ENCODE peak calls at places on chromosomes 5 and 9, in five cellular contexts. One of them, this sample, is unnamed.

GRCh38 chr9:27888661-27889295 is 315.5 kb upstream of the C9orf72 start:
- DNase-seq in posterior vena cava: no peak
- DNase-seq in NCI-H345: no peak
- DNase-seq in dermis blood vessel endothelial cell: peak
- DNase-seq in sigmoid colon: no peak
- DNase-seq in this sample: peak

GRCh38 chr9:96009690-96010477 is 134.4 kb downstream of the ERCC6L2 start:
- DNase-seq in posterior vena cava: no peak
- DNase-seq in NCI-H345: no peak
- DNase-seq in sigmoid colon: no peak
- DNase-seq in dermis blood vessel endothelial cell: no peak
- DNase-seq in this sample: no peak

GRCh38 chr9:127113540-127113928 is 8.9 kb downstream of the ANGPTL2 start:
- DNase-seq in dermis blood vessel endothelial cell: no peak
- DNase-seq in sigmoid colon: no peak
- DNase-seq in posterior vena cava: no peak
- DNase-seq in NCI-H345: no peak
- DNase-seq in this sample: peak

GRCh38 chr5:8561854-8562253 is 692.9 kb downstream of the MTRR start:
- DNase-seq in NCI-H345: no peak
- DNase-seq in posterior vena cava: no peak
- DNase-seq in sigmoid colon: no peak
- DNase-seq in dermis blood vessel endothelial cell: no peak
- DNase-seq in this sample: no peak

GRCh38 chr5:126640867-126641266 is 40.1 kb downstream of the PHAX start:
- DNase-seq in dermis blood vessel endothelial cell: no peak
- DNase-seq in posterior vena cava: no peak
- DNase-seq in sigmoid colon: no peak
- DNase-seq in NCI-H345: no peak
- DNase-seq in this sample: no peak

GRCh38 chr5:102867999-102868662 is 113.0 kb downstream of the PAM start:
- DNase-seq in NCI-H345: no peak
- DNase-seq in sigmoid colon: no peak
- DNase-seq in posterior vena cava: no peak
- DNase-seq in dermis blood vessel endothelial cell: no peak
- DNase-seq in this sample: peak

GRCh38 chr9:89120704-89121103 is 57.9 kb downstream of the SHC3 start:
- DNase-seq in posterior vena cava: no peak
- DNase-seq in sigmoid colon: no peak
- DNase-seq in NCI-H345: no peak
- DNase-seq in dermis blood vessel endothelial cell: no peak
- DNase-seq in this sample: no peak

GRCh38 chr9:116074658-116075057 is 78.9 kb upstream of the PAPPA start:
- DNase-seq in NCI-H345: no peak
- DNase-seq in sigmoid colon: no peak
- DNase-seq in dermis blood vessel endothelial cell: no peak
- DNase-seq in posterior vena cava: no peak
- DNase-seq in this sample: no peak

GRCh38 chr9:114538241-114538640 is 33.0 kb upstream of the WHRN start:
- DNase-seq in posterior vena cava: no peak
- DNase-seq in NCI-H345: no peak
- DNase-seq in dermis blood vessel endothelial cell: peak
- DNase-seq in sigmoid colon: no peak
- DNase-seq in this sample: peak

GRCh38 chr5:6370580-6370979 is 7.8 kb downstream of the MED10 start:
- DNase-seq in sigmoid colon: no peak
- DNase-seq in dermis blood vessel endothelial cell: no peak
- DNase-seq in NCI-H345: no peak
- DNase-seq in posterior vena cava: no peak
- DNase-seq in this sample: peak

GRCh38 chr5:139335811-139336210 is 5.8 kb upstream of the PAIP2 start:
- DNase-seq in posterior vena cava: no peak
- DNase-seq in sigmoid colon: no peak
- DNase-seq in NCI-H345: no peak
- DNase-seq in dermis blood vessel endothelial cell: no peak
- DNase-seq in this sample: no peak

GRCh38 chr9:94761506-94761905 is 35.0 kb downstream of the AOPEP start:
- DNase-seq in dermis blood vessel endothelial cell: peak
- DNase-seq in NCI-H345: no peak
- DNase-seq in posterior vena cava: no peak
- DNase-seq in sigmoid colon: no peak
- DNase-seq in this sample: no peak

GRCh38 chr5:172283862-172284274 is 304 bp upstream of the UBTD2 start:
- DNase-seq in sigmoid colon: peak
- DNase-seq in dermis blood vessel endothelial cell: peak
- DNase-seq in NCI-H345: peak
- DNase-seq in posterior vena cava: peak
- DNase-seq in this sample: peak

GRCh38 chr5:157303667-157304327 is 37.9 kb downstream of the CYFIP2 start:
- DNase-seq in sigmoid colon: no peak
- DNase-seq in NCI-H345: no peak
- DNase-seq in dermis blood vessel endothelial cell: no peak
- DNase-seq in posterior vena cava: no peak
- DNase-seq in this sample: no peak

GRCh38 chr9:117466111-117466510 is 51.3 kb upstream of the ASTN2 start:
- DNase-seq in dermis blood vessel endothelial cell: no peak
- DNase-seq in posterior vena cava: no peak
- DNase-seq in sigmoid colon: no peak
- DNase-seq in NCI-H345: no peak
- DNase-seq in this sample: no peak

GRCh38 chr9:33350310-33350709 is 52.1 kb downstream of the AQP7 start:
- DNase-seq in posterior vena cava: no peak
- DNase-seq in NCI-H345: no peak
- DNase-seq in sigmoid colon: no peak
- DNase-seq in dermis blood vessel endothelial cell: peak
- DNase-seq in this sample: peak

GRCh38 chr9:88018101-88018500 is 43.8 kb upstream of the CDK20 start:
- DNase-seq in sigmoid colon: no peak
- DNase-seq in dermis blood vessel endothelial cell: no peak
- DNase-seq in NCI-H345: no peak
- DNase-seq in posterior vena cava: no peak
- DNase-seq in this sample: no peak

GRCh38 chr9:110604101-110604710 is 24.7 kb upstream of the SVEP1 start:
- DNase-seq in NCI-H345: no peak
- DNase-seq in posterior vena cava: no peak
- DNase-seq in dermis blood vessel endothelial cell: no peak
- DNase-seq in sigmoid colon: no peak
- DNase-seq in this sample: peak

GRCh38 chr5:31854181-31854624 is 215.3 kb downstream of the PDZD2 start:
- DNase-seq in NCI-H345: peak
- DNase-seq in dermis blood vessel endothelial cell: peak
- DNase-seq in sigmoid colon: peak
- DNase-seq in posterior vena cava: no peak
- DNase-seq in this sample: peak

GRCh38 chr5:173753307-173754168 is 134.6 kb upstream of the CPEB4 start:
- DNase-seq in NCI-H345: peak
- DNase-seq in sigmoid colon: no peak
- DNase-seq in dermis blood vessel endothelial cell: no peak
- DNase-seq in posterior vena cava: no peak
- DNase-seq in this sample: no peak

GRCh38 chr9:134536101-134536900 is 105.3 kb upstream of the COL5A1 start:
- DNase-seq in posterior vena cava: peak
- DNase-seq in dermis blood vessel endothelial cell: no peak
- DNase-seq in sigmoid colon: no peak
- DNase-seq in NCI-H345: no peak
- DNase-seq in this sample: no peak

GRCh38 chr9:36166150-36166927 is 2.8 kb upstream of the CCIN start:
- DNase-seq in NCI-H345: peak
- DNase-seq in sigmoid colon: peak
- DNase-seq in posterior vena cava: peak
- DNase-seq in dermis blood vessel endothelial cell: peak
- DNase-seq in this sample: peak

GRCh38 chr5:140560227-140560626 is 3.0 kb upstream of the SRA1 start:
- DNase-seq in sigmoid colon: peak
- DNase-seq in NCI-H345: no peak
- DNase-seq in dermis blood vessel endothelial cell: no peak
- DNase-seq in posterior vena cava: no peak
- DNase-seq in this sample: no peak

GRCh38 chr5:72720205-72720604 is 96.3 kb upstream of the TNPO1 start:
- DNase-seq in sigmoid colon: no peak
- DNase-seq in posterior vena cava: no peak
- DNase-seq in dermis blood vessel endothelial cell: no peak
- DNase-seq in NCI-H345: no peak
- DNase-seq in this sample: peak

GRCh38 chr5:73826761-73827450 is 200.9 kb downstream of the ARHGEF28 start:
- DNase-seq in dermis blood vessel endothelial cell: no peak
- DNase-seq in sigmoid colon: no peak
- DNase-seq in posterior vena cava: no peak
- DNase-seq in NCI-H345: peak
- DNase-seq in this sample: peak

GRCh38 chr9:120841930-120842684 is 615 bp downstream of the PSMD5 start:
- DNase-seq in dermis blood vessel endothelial cell: peak
- DNase-seq in posterior vena cava: no peak
- DNase-seq in sigmoid colon: no peak
- DNase-seq in NCI-H345: no peak
- DNase-seq in this sample: no peak